ENCODE peak calls at places on chromosomes 16 and 17, in six cellular contexts. S is HFFc6, P is HS-5, C is NCI-H1105 treated with DMSO at 0.1 percent for 48 hours, M is nephron progenitor cell, U is cardiac fibroblast. Z is an unnamed sample.

GRCh38 chr17:30095507-30096244 is 20.9 kb upstream of the NSRP1 start:
- DNase-seq in S (peak), P (peak), C (peak), M (peak), U (peak), Z (no peak)

GRCh38 chr17:83079340-83079747 is at the start of gene METRNL:
- DNase-seq in S (peak), P (no peak), C (peak), M (peak), U (peak), Z (peak)

GRCh38 chr17:27586203-27586701 is 44.7 kb upstream of the LGALS9 start:
- DNase-seq in S (peak), P (no peak), C (no peak), M (no peak), U (peak), Z (no peak)

GRCh38 chr16:9169094-9169493 is 77.7 kb downstream of the HAPSTR1 start:
- DNase-seq in S (no peak), P (no peak), C (no peak), M (no peak), U (no peak), Z (no peak)

GRCh38 chr16:391885-392335 is 5.1 kb upstream of the NME4 start:
- DNase-seq in S (peak), P (no peak), C (no peak), M (peak), U (peak), Z (no peak)

GRCh38 chr17:57589151-57590034 is 155.7 kb downstream of the CCDC182 start:
- DNase-seq in S (no peak), P (no peak), C (no peak), M (no peak), U (peak), Z (no peak)

GRCh38 chr17:50517504-50518264 is 9.4 kb downstream of the MYCBPAP start:
- DNase-seq in S (no peak), P (no peak), C (no peak), M (no peak), U (no peak), Z (no peak)

GRCh38 chr17:17808706-17809432 is 27.9 kb downstream of the SREBF1 start:
- DNase-seq in S (peak), P (no peak), C (no peak), M (no peak), U (peak), Z (no peak)

GRCh38 chr17:73325527-73325842 is 13.7 kb upstream of the CDC42EP4 start:
- DNase-seq in S (peak), P (no peak), C (no peak), M (no peak), U (peak), Z (no peak)

GRCh38 chr16:17571499-17572093 is 100.8 kb upstream of the XYLT1 start:
- DNase-seq in S (no peak), P (no peak), C (no peak), M (no peak), U (no peak), Z (no peak)

GRCh38 chr17:73231363-73231762 is 30.3 kb downstream of the CPSF4L start:
- DNase-seq in S (peak), P (no peak), C (peak), M (peak), U (peak), Z (no peak)

GRCh38 chr17:41965694-41966375 is 760 bp upstream of the CNP start:
- DNase-seq in S (peak), P (no peak), C (peak), M (peak), U (peak), Z (no peak)

GRCh38 chr17:5526821-5527598 is 40.6 kb downstream of the MIS12 start:
- DNase-seq in S (peak), P (peak), C (no peak), M (peak), U (peak), Z (peak)

GRCh38 chr17:8016632-8017424 is 14.4 kb downstream of the GUCY2D start:
- DNase-seq in S (no peak), P (no peak), C (peak), M (peak), U (peak), Z (no peak)

GRCh38 chr16:47247691-47248090 is 103.9 kb upstream of the NETO2 start:
- DNase-seq in S (no peak), P (no peak), C (no peak), M (no peak), U (no peak), Z (no peak)

GRCh38 chr17:82683534-82683933 is 15.0 kb downstream of the RAB40B start:
- DNase-seq in S (no peak), P (no peak), C (no peak), M (no peak), U (no peak), Z (no peak)

GRCh38 chr17:4980644-4981216 is 6.7 kb downstream of the CAMTA2 start:
- DNase-seq in S (no peak), P (no peak), C (peak), M (peak), U (peak), Z (no peak)

GRCh38 chr16:3536851-3537250 is 36.0 kb downstream of the CLUAP1 start:
- DNase-seq in S (no peak), P (no peak), C (no peak), M (no peak), U (no peak), Z (no peak)

GRCh38 chr17:7263801-7264078 is 1.5 kb upstream of the CLDN7 start:
- DNase-seq in S (no peak), P (no peak), C (no peak), M (no peak), U (no peak), Z (no peak)

GRCh38 chr17:76153640-76154039 is 12.6 kb upstream of the FOXJ1 start:
- DNase-seq in S (peak), P (no peak), C (no peak), M (no peak), U (peak), Z (no peak)

GRCh38 chr17:33200587-33200986 is 92.5 kb downstream of the ASIC2 start:
- DNase-seq in S (no peak), P (no peak), C (no peak), M (no peak), U (peak), Z (no peak)

GRCh38 chr16:23905027-23905426 is 69.2 kb downstream of the PRKCB start:
- DNase-seq in S (peak), P (peak), C (no peak), M (peak), U (peak), Z (no peak)

GRCh38 chr16:23302045-23302956 is at the start of gene SCNN1B:
- DNase-seq in S (no peak), P (no peak), C (peak), M (peak), U (no peak), Z (no peak)

GRCh38 chr16:17770104-17770503 is 299.3 kb upstream of the XYLT1 start:
- DNase-seq in S (no peak), P (no peak), C (no peak), M (no peak), U (no peak), Z (no peak)

GRCh38 chr17:79707931-79708891 is 22.5 kb upstream of the ENPP7 start:
- DNase-seq in S (peak), P (peak), C (peak), M (peak), U (peak), Z (no peak)

GRCh38 chr16:86566966-86567700 is 504 bp downstream of the FOXC2 start:
- DNase-seq in S (no peak), P (no peak), C (peak), M (peak), U (peak), Z (peak)

Z was measured in mesenteric fat pad.